ENCODE peak calls at places on chromosomes 12 and 14, in four cellular contexts. A is K562, Q is WTC11, X is HepG2. E is an unnamed sample.
A peak's percentile ranks its signal among the peaks of the same experiment; 100 is the strongest.

GRCh38 chr12:23083267-23083666 is 458.3 kb downstream of the ETNK1 start:
- DNase-seq in Q (no peak), A (peak; percentile 26), X (no peak), E (peak; percentile 2)

GRCh38 chr12:54032627-54033100 is at the start of gene HOXC5:
- DNase-seq in Q (peak; percentile 86), A (peak; percentile 84), X (peak; percentile 32), E (peak; percentile 87)

GRCh38 chr12:52498971-52499370 is 5.9 kb upstream of the KRT6A start:
- DNase-seq in A (no peak), X (no peak), Q (no peak), E (no peak)

GRCh38 chr14:69713976-69714716 is 52.8 kb upstream of the SRSF5 start:
- DNase-seq in A (no peak), Q (no peak), X (peak; percentile 85), E (no peak)

GRCh38 chr12:49094104-49094948 is at the start of gene DHH:
- DNase-seq in Q (peak; percentile 72), A (peak; percentile 80), X (no peak), E (no peak)

GRCh38 chr12:90905691-90906370 is 49.1 kb downstream of the CCER1 start:
- DNase-seq in A (no peak), X (no peak), Q (no peak), E (no peak)

GRCh38 chr12:81644503-81644902 is 114.6 kb downstream of the PPFIA2 start:
- DNase-seq in Q (no peak), X (peak; percentile 38), A (peak; percentile 3), E (peak; percentile 42)

GRCh38 chr14:96095581-96096476 is 56.7 kb downstream of the C14orf132 start:
- DNase-seq in A (no peak), Q (no peak), X (peak; percentile 55), E (peak; percentile 56)

GRCh38 chr12:70576341-70577282 is 60.6 kb downstream of the PTPRB start:
- DNase-seq in Q (no peak), A (peak; percentile 72), X (peak; percentile 64), E (peak; percentile 51)

GRCh38 chr14:67668559-67668958 is 5.9 kb downstream of the VTI1B start:
- DNase-seq in Q (no peak), A (no peak), X (no peak), E (no peak)

GRCh38 chr14:28751467-28752058 is 15.0 kb upstream of the FOXG1 start:
- DNase-seq in X (peak; percentile 81), A (peak; percentile 66), Q (peak; percentile 50), E (peak; percentile 51)

GRCh38 chr12:33052141-33053051 is 155.8 kb upstream of the PKP2 start:
- DNase-seq in X (no peak), Q (no peak), A (no peak), E (no peak)

GRCh38 chr14:92380131-92380530 is 57.2 kb downstream of the SLC24A4 start:
- DNase-seq in Q (no peak), A (no peak), X (no peak), E (no peak)

GRCh38 chr12:94511506-94511905 is 51.8 kb upstream of the CEP83 start:
- DNase-seq in A (no peak), Q (no peak), X (no peak), E (no peak)

GRCh38 chr12:58833844-58834243 is 86.5 kb downstream of the LRIG3 start:
- DNase-seq in A (no peak), Q (no peak), X (no peak), E (no peak)

GRCh38 chr14:35402323-35403084 is 2.0 kb downstream of the NFKBIA start:
- DNase-seq in A (no peak), X (no peak), Q (no peak), E (no peak)

GRCh38 chr12:70730675-70731180 is 93.5 kb upstream of the PTPRB start:
- DNase-seq in A (no peak), X (no peak), Q (no peak), E (no peak)

GRCh38 chr12:46300906-46301305 is 32.1 kb upstream of the SLC38A1 start:
- DNase-seq in X (no peak), A (no peak), Q (no peak), E (no peak)

GRCh38 chr14:61478971-61479473 is 157.6 kb downstream of the PRKCH start:
- DNase-seq in A (no peak), X (no peak), Q (no peak), E (no peak)

GRCh38 chr12:15778126-15778525 is 11.1 kb downstream of the EPS8 start:
- DNase-seq in Q (no peak), X (no peak), A (no peak), E (no peak)

GRCh38 chr14:76644875-76645518 is 116.3 kb upstream of the VASH1 start:
- DNase-seq in A (peak; percentile 42), X (peak; percentile 30), Q (peak; percentile 79), E (peak; percentile 39)

GRCh38 chr12:119036878-119037493 is 55.6 kb downstream of the SRRM4 start:
- DNase-seq in Q (peak; percentile 57), X (peak; percentile 16), A (peak; percentile 62), E (peak; percentile 33)

GRCh38 chr12:86229772-86230171 is 26.4 kb downstream of the MGAT4C start:
- DNase-seq in Q (no peak), X (no peak), A (no peak), E (no peak)

GRCh38 chr12:47652491-47653234 is 53.2 kb downstream of the RPAP3 start:
- DNase-seq in A (peak; percentile 23), X (peak; percentile 92), Q (no peak), E (no peak)

GRCh38 chr12:96434107-96434506 is 33.9 kb upstream of the CDK17 start:
- DNase-seq in Q (no peak), A (no peak), X (no peak), E (no peak)

GRCh38 chr14:96246535-96246839 is 9.5 kb upstream of the BDKRB1 start:
- DNase-seq in X (no peak), Q (no peak), A (no peak), E (peak; percentile 91)

GRCh38 chr14:74882103-74882920 is 596 bp downstream of the DLST start:
- DNase-seq in Q (no peak), X (no peak), A (peak; percentile 61), E (peak; percentile 43)

DNA sequence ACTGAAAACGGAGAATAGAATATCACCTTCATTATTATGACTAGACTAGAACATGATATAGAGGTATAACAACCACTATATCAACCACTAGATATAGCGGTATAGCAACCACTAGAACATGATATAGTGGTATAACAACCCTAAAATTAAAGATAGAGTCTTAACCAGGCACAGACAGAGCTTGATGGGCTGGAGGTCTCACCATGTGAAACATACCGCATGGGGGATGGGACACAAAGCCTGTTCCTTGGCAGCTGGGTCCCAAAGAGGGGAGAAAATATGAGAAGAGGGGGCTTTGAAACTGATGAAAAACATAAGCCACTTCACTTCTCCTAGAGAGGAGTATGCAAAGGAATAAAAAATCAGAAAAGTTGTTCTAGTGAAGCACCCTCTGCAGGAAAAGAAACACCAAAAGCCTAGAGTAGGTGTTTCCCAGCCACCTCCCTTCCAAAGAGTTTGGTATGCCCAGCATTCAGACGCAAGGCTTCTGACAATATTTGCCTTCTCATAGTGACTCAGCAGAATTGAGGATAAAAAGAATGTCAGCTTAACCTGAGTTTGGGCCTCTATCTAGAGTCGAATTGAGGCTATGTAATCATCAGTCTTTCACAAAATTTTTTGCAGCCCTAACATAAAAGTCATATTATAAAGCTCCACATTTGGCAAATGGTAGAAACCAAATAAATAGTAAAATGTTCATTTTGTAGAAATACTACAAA is 316.4 kb downstream of the NOVA1 start:
- DNase-seq in Q (no peak), A (peak; percentile 78), X (peak; percentile 66), E (peak; percentile 5)
- TF ChIP-seq HMGXB4 in Q (no peak), A (no peak), X (no peak), E (no peak)

GRCh38 chr12:57201219-57201618 is 15.4 kb upstream of the NXPH4 start:
- DNase-seq in A (no peak), X (no peak), Q (no peak), E (no peak)

GRCh38 chr12:57198329-57198728 is 18.3 kb upstream of the NXPH4 start:
- DNase-seq in X (no peak), Q (no peak), A (no peak), E (no peak)

GRCh38 chr12:57196956-57197355 is 19.6 kb upstream of the NXPH4 start:
- DNase-seq in X (no peak), A (no peak), Q (no peak), E (no peak)

GRCh38 chr12:57200497-57200896 is 16.1 kb upstream of the NXPH4 start:
- DNase-seq in X (no peak), A (no peak), Q (no peak), E (no peak)

DNA sequence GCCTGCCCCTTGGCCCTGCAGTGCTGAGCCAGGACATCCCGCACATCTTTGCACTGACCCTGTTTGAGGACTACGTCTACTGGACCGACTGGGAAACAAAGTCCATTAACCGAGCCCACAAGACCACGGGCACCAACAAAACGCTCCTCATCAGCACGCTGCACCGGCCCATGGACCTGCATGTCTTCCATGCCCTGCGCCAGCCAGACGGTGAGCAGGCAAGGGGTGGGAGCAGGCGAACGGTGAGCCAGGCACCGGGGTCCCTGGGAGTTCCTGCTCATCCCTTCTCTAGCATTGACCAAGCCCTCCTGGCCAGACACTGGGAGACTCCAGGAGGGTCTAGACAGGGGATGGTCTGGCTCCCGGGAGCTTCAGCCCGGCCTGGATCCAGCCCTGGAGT is 17.4 kb upstream of the NXPH4 start:
- DNase-seq in Q (no peak), X (no peak), A (no peak), E (no peak)
- TF ChIP-seq HMGXB4 in Q (no peak), X (no peak), A (no peak), E (no peak)

GRCh38 chr12:39792938-39793337 is 173.3 kb upstream of the ABCD2 start:
- DNase-seq in X (no peak), Q (no peak), A (no peak), E (no peak)

DNA sequence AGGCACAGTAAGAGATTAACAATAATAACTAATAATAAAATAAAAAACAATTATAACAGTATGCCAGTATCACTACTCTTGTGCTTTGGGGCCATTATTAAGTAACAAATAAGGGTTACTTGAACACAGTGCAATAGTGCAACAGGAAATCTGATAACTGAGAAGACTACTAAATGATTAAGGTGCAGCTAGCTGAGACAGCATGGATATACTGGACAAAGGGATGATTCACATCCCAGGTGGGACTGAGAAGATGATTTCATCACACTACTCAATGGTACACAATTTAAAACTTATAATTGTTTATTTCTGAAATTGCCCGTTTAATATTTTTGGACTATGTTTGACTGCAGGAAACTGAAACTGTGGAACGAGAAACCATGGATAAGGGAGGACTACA is 168.6 kb upstream of the ABCD2 start:
- DNase-seq in X (no peak), Q (no peak), A (no peak), E (no peak)
- TF ChIP-seq HMGXB4 in X (no peak), Q (no peak), A (no peak), E (no peak)

GRCh38 chr12:68803948-68804653 is 3.9 kb upstream of the MDM2 start:
- DNase-seq in X (peak; percentile 48), A (no peak), Q (no peak), E (no peak)
- TF ChIP-seq HMGXB4 in X (no peak), A (no peak), Q (no peak), E (no peak)

GRCh38 chr12:29429999-29430698 is 49.2 kb upstream of the ERGIC2 start:
- DNase-seq in X (no peak), A (no peak), Q (no peak), E (no peak)
- TF ChIP-seq HMGXB4 in X (no peak), A (no peak), Q (no peak), E (no peak)